ENCODE peak calls at places on chromosomes 12 and 14, in eight cellular contexts. One of them, this sample, is unnamed.

GRCh38 chr12:44689587-44689986 is 186.5 kb downstream of the NELL2 start:
- DNase-seq in stimulated activated CD4-positive, alpha-beta T cell treated with anti-CD3 and anti-CD28 coated beads, TNF-alpha, amount 100 ng/mL, for 1 hour: no peak
- DNase-seq in epithelial cell of proximal tubule: no peak
- DNase-seq in SW480: no peak
- DNase-seq in T-helper 9 cell: no peak
- DNase-seq in PC-3: no peak
- DNase-seq in HFFc6: no peak
- DNase-seq in GM03348: no peak
- DNase-seq in this sample: no peak

GRCh38 chr14:45651906-45652305 is 398.9 kb upstream of the MIS18BP1 start:
- DNase-seq in T-helper 9 cell: no peak
- DNase-seq in epithelial cell of proximal tubule: no peak
- DNase-seq in PC-3: peak; percentile 27
- DNase-seq in SW480: no peak
- DNase-seq in GM03348: no peak
- DNase-seq in HFFc6: no peak
- DNase-seq in stimulated activated CD4-positive, alpha-beta T cell treated with anti-CD3 and anti-CD28 coated beads, TNF-alpha, amount 100 ng/mL, for 1 hour: no peak
- DNase-seq in this sample: peak; percentile 47

GRCh38 chr12:132315507-132315906 is 13.9 kb downstream of the GALNT9 start:
- DNase-seq in HFFc6: no peak
- DNase-seq in stimulated activated CD4-positive, alpha-beta T cell treated with anti-CD3 and anti-CD28 coated beads, TNF-alpha, amount 100 ng/mL, for 1 hour: no peak
- DNase-seq in epithelial cell of proximal tubule: no peak
- DNase-seq in GM03348: no peak
- DNase-seq in T-helper 9 cell: no peak
- DNase-seq in PC-3: no peak
- DNase-seq in SW480: no peak
- DNase-seq in this sample: no peak

GRCh38 chr14:31428011-31428410 is 7.7 kb upstream of the HEATR5A start:
- DNase-seq in HFFc6: no peak
- DNase-seq in GM03348: no peak
- DNase-seq in stimulated activated CD4-positive, alpha-beta T cell treated with anti-CD3 and anti-CD28 coated beads, TNF-alpha, amount 100 ng/mL, for 1 hour: no peak
- DNase-seq in T-helper 9 cell: no peak
- DNase-seq in PC-3: no peak
- DNase-seq in SW480: no peak
- DNase-seq in epithelial cell of proximal tubule: no peak
- DNase-seq in this sample: no peak

GRCh38 chr12:117013726-117014125 is 85.5 kb downstream of the TESC start:
- DNase-seq in stimulated activated CD4-positive, alpha-beta T cell treated with anti-CD3 and anti-CD28 coated beads, TNF-alpha, amount 100 ng/mL, for 1 hour: no peak
- DNase-seq in SW480: no peak
- DNase-seq in HFFc6: peak; percentile 35
- DNase-seq in GM03348: no peak
- DNase-seq in epithelial cell of proximal tubule: no peak
- DNase-seq in PC-3: no peak
- DNase-seq in T-helper 9 cell: no peak
- DNase-seq in this sample: no peak

GRCh38 chr12:31221566-31221945 is 104.4 kb downstream of the SINHCAF start:
- DNase-seq in GM03348: no peak
- DNase-seq in epithelial cell of proximal tubule: no peak
- DNase-seq in PC-3: no peak
- DNase-seq in HFFc6: no peak
- DNase-seq in T-helper 9 cell: no peak
- DNase-seq in stimulated activated CD4-positive, alpha-beta T cell treated with anti-CD3 and anti-CD28 coated beads, TNF-alpha, amount 100 ng/mL, for 1 hour: no peak
- DNase-seq in SW480: no peak
- DNase-seq in this sample: no peak

GRCh38 chr12:89376844-89377243 is 24.5 kb upstream of the DUSP6 start:
- DNase-seq in T-helper 9 cell: no peak
- DNase-seq in SW480: no peak
- DNase-seq in epithelial cell of proximal tubule: no peak
- DNase-seq in PC-3: no peak
- DNase-seq in HFFc6: no peak
- DNase-seq in stimulated activated CD4-positive, alpha-beta T cell treated with anti-CD3 and anti-CD28 coated beads, TNF-alpha, amount 100 ng/mL, for 1 hour: no peak
- DNase-seq in GM03348: no peak
- DNase-seq in this sample: no peak

GRCh38 chr12:106782619-106783018 is 8.1 kb downstream of the RIC8B start:
- DNase-seq in GM03348: no peak
- DNase-seq in T-helper 9 cell: no peak
- DNase-seq in stimulated activated CD4-positive, alpha-beta T cell treated with anti-CD3 and anti-CD28 coated beads, TNF-alpha, amount 100 ng/mL, for 1 hour: no peak
- DNase-seq in PC-3: no peak
- DNase-seq in SW480: no peak
- DNase-seq in epithelial cell of proximal tubule: no peak
- DNase-seq in HFFc6: no peak
- DNase-seq in this sample: no peak

GRCh38 chr12:93978553-93978952 is 169.8 kb upstream of the PLXNC1 start:
- DNase-seq in PC-3: peak; percentile 34
- DNase-seq in HFFc6: peak; percentile 86
- DNase-seq in SW480: no peak
- DNase-seq in T-helper 9 cell: no peak
- DNase-seq in GM03348: peak; percentile 79
- DNase-seq in stimulated activated CD4-positive, alpha-beta T cell treated with anti-CD3 and anti-CD28 coated beads, TNF-alpha, amount 100 ng/mL, for 1 hour: no peak
- DNase-seq in epithelial cell of proximal tubule: no peak
- DNase-seq in this sample: no peak

GRCh38 chr12:118536306-118536900 is 160.0 kb downstream of the SUDS3 start:
- DNase-seq in GM03348: no peak
- DNase-seq in stimulated activated CD4-positive, alpha-beta T cell treated with anti-CD3 and anti-CD28 coated beads, TNF-alpha, amount 100 ng/mL, for 1 hour: no peak
- DNase-seq in epithelial cell of proximal tubule: no peak
- DNase-seq in PC-3: no peak
- DNase-seq in HFFc6: no peak
- DNase-seq in T-helper 9 cell: no peak
- DNase-seq in SW480: no peak
- DNase-seq in this sample: no peak

GRCh38 chr12:64639466-64639865 is 29.2 kb downstream of the RASSF3 start:
- DNase-seq in SW480: no peak
- DNase-seq in epithelial cell of proximal tubule: no peak
- DNase-seq in HFFc6: no peak
- DNase-seq in stimulated activated CD4-positive, alpha-beta T cell treated with anti-CD3 and anti-CD28 coated beads, TNF-alpha, amount 100 ng/mL, for 1 hour: no peak
- DNase-seq in PC-3: no peak
- DNase-seq in GM03348: no peak
- DNase-seq in T-helper 9 cell: no peak
- DNase-seq in this sample: no peak

GRCh38 chr12:49502590-49502989 is 36.2 kb upstream of the KCNH3 start:
- DNase-seq in T-helper 9 cell: no peak
- DNase-seq in epithelial cell of proximal tubule: no peak
- DNase-seq in stimulated activated CD4-positive, alpha-beta T cell treated with anti-CD3 and anti-CD28 coated beads, TNF-alpha, amount 100 ng/mL, for 1 hour: no peak
- DNase-seq in HFFc6: no peak
- DNase-seq in PC-3: no peak
- DNase-seq in GM03348: no peak
- DNase-seq in SW480: no peak
- DNase-seq in this sample: no peak

GRCh38 chr12:50246873-50247612 is 36.3 kb downstream of the LIMA1 start:
- DNase-seq in stimulated activated CD4-positive, alpha-beta T cell treated with anti-CD3 and anti-CD28 coated beads, TNF-alpha, amount 100 ng/mL, for 1 hour: no peak
- DNase-seq in epithelial cell of proximal tubule: peak; percentile 98
- DNase-seq in SW480: peak; percentile 99
- DNase-seq in GM03348: peak; percentile 89
- DNase-seq in T-helper 9 cell: no peak
- DNase-seq in PC-3: peak; percentile 99
- DNase-seq in HFFc6: peak; percentile 97
- DNase-seq in this sample: peak; percentile 90

GRCh38 chr12:113231275-113232231 is 10.3 kb downstream of the TPCN1 start:
- DNase-seq in epithelial cell of proximal tubule: peak; percentile 88
- DNase-seq in PC-3: no peak
- DNase-seq in stimulated activated CD4-positive, alpha-beta T cell treated with anti-CD3 and anti-CD28 coated beads, TNF-alpha, amount 100 ng/mL, for 1 hour: no peak
- DNase-seq in T-helper 9 cell: no peak
- DNase-seq in SW480: no peak
- DNase-seq in HFFc6: no peak
- DNase-seq in GM03348: peak; percentile 24
- DNase-seq in this sample: peak; percentile 99

GRCh38 chr12:92028039-92028709 is 117.5 kb downstream of the BTG1 start:
- DNase-seq in T-helper 9 cell: no peak
- DNase-seq in GM03348: no peak
- DNase-seq in stimulated activated CD4-positive, alpha-beta T cell treated with anti-CD3 and anti-CD28 coated beads, TNF-alpha, amount 100 ng/mL, for 1 hour: no peak
- DNase-seq in HFFc6: no peak
- DNase-seq in SW480: no peak
- DNase-seq in PC-3: peak; percentile 22
- DNase-seq in epithelial cell of proximal tubule: no peak
- DNase-seq in this sample: peak; percentile 52

This sample was measured in retinal pigment epithelial cell.